ENCODE peak calls at places on chromosomes 2 and 18, in four cellular contexts. K, J, O and A are unnamed samples.

GRCh38 chr2:219726916-219727315 is 99.5 kb downstream of the SLC4A3 start:
- DNase-seq in K (no peak), J (no peak), O (no peak), A (no peak)

GRCh38 chr2:186558512-186559276 is 31.2 kb upstream of the ITGAV start:
- DNase-seq in K (no peak), J (peak), O (no peak), A (no peak)

GRCh38 chr2:109419171-109419756 is 194.5 kb downstream of the SEPTIN10 start:
- DNase-seq in K (no peak), J (no peak), O (no peak), A (no peak)

GRCh38 chr2:18957909-18958308 is 368.5 kb upstream of the NT5C1B start:
- DNase-seq in K (no peak), J (no peak), O (no peak), A (no peak)

GRCh38 chr18:3454365-3455089 is 4.6 kb downstream of the TGIF1 start:
- DNase-seq in K (no peak), J (peak), O (peak), A (no peak)

GRCh38 chr2:46887028-46887885 is 28.3 kb downstream of the MCFD2 start:
- DNase-seq in K (no peak), J (no peak), O (no peak), A (no peak)

GRCh38 chr18:57149031-57149430 is 2.1 kb downstream of the BOD1L2 start:
- DNase-seq in K (no peak), J (no peak), O (no peak), A (no peak)

GRCh38 chr2:53989210-53989862 is 18.5 kb upstream of the PSME4 start:
- DNase-seq in K (no peak), J (no peak), O (no peak), A (no peak)

GRCh38 chr2:226187126-226187525 is 612.5 kb downstream of the IRS1 start:
- DNase-seq in K (no peak), J (no peak), O (no peak), A (no peak)

GRCh38 chr2:215107229-215108056 is 31.0 kb downstream of the ABCA12 start:
- DNase-seq in K (no peak), J (no peak), O (no peak), A (no peak)

GRCh38 chr18:58227361-58227930 is 183.4 kb downstream of the NEDD4L start:
- DNase-seq in K (no peak), J (no peak), O (no peak), A (no peak)

GRCh38 chr18:54223568-54224241 is 764 bp downstream of the MBD2 start:
- DNase-seq in K (peak), J (peak), O (no peak), A (no peak)

GRCh38 chr2:39378968-39379367 is 58.1 kb downstream of the MAP4K3 start:
- DNase-seq in K (no peak), J (no peak), O (no peak), A (no peak)

GRCh38 chr18:60060578-60060977 is 160.8 kb downstream of the PMAIP1 start:
- DNase-seq in K (no peak), J (no peak), O (no peak), A (no peak)

GRCh38 chr2:225735844-225736243 is 336.3 kb downstream of the NYAP2 start:
- DNase-seq in K (peak), J (peak), O (no peak), A (peak)

GRCh38 chr2:20596973-20597867 is 53.7 kb downstream of the HS1BP3 start:
- DNase-seq in K (peak), J (peak), O (no peak), A (peak)

GRCh38 chr18:6755107-6755506 is 25.6 kb downstream of the ARHGAP28 start:
- DNase-seq in K (no peak), J (peak), O (no peak), A (no peak)

GRCh38 chr18:73645175-73645715 is 502.4 kb downstream of the FBXO15 start:
- DNase-seq in K (no peak), J (peak), O (no peak), A (no peak)

GRCh38 chr18:2522112-2522511 is 49.2 kb downstream of the METTL4 start:
- DNase-seq in K (no peak), J (peak), O (no peak), A (no peak)

GRCh38 chr2:96099861-96100798 is 16.2 kb downstream of the ADRA2B start:
- DNase-seq in K (no peak), J (no peak), O (no peak), A (no peak)

GRCh38 chr2:152238021-152238420 is 62.5 kb upstream of the STAM2 start:
- DNase-seq in K (no peak), J (no peak), O (no peak), A (no peak)

GRCh38 chr18:55665506-55665905 is 77.5 kb upstream of the TCF4 start:
- DNase-seq in K (no peak), J (no peak), O (no peak), A (no peak)

GRCh38 chr2:5673148-5673860 is 18.9 kb upstream of the SOX11 start:
- DNase-seq in K (no peak), J (no peak), O (no peak), A (no peak)

GRCh38 chr2:104434966-104435365 is 418.9 kb upstream of the POU3F3 start:
- DNase-seq in K (no peak), J (no peak), O (no peak), A (no peak)